ENCODE peak calls at places on chromosomes 16 and 17, in seven cellular contexts. One of them, this sample, is unnamed.

GRCh38 chr17:32806646-32807045 is 70.3 kb downstream of the MYO1D start:
- DNase-seq in K562: no peak
- DNase-seq in GM12878: no peak
- DNase-seq in SK-N-SH: no peak
- DNase-seq in HCT116: no peak
- DNase-seq in H1: no peak
- DNase-seq in HepG2: no peak
- DNase-seq in this sample: no peak

GRCh38 chr17:31595076-31595475 is 203.6 kb downstream of the RAB11FIP4 start:
- DNase-seq in K562: no peak
- DNase-seq in GM12878: no peak
- DNase-seq in SK-N-SH: no peak
- DNase-seq in HCT116: no peak
- DNase-seq in H1: no peak
- DNase-seq in HepG2: no peak
- DNase-seq in this sample: no peak

GRCh38 chr17:13584701-13585080 is 17.0 kb downstream of the HS3ST3A1 start:
- DNase-seq in K562: no peak
- DNase-seq in GM12878: no peak
- DNase-seq in SK-N-SH: no peak
- DNase-seq in HCT116: no peak
- DNase-seq in H1: no peak
- DNase-seq in HepG2: no peak
- DNase-seq in this sample: no peak

GRCh38 chr16:76226011-76226410 is 51.2 kb upstream of the CNTNAP4 start:
- DNase-seq in K562: no peak
- DNase-seq in GM12878: no peak
- DNase-seq in SK-N-SH: no peak
- DNase-seq in HCT116: no peak
- DNase-seq in H1: no peak
- DNase-seq in HepG2: no peak
- DNase-seq in this sample: no peak

GRCh38 chr17:8366231-8366630 is 10.3 kb downstream of the KRABD2 start:
- DNase-seq in K562: no peak
- DNase-seq in GM12878: no peak
- DNase-seq in SK-N-SH: no peak
- DNase-seq in HCT116: no peak
- DNase-seq in H1: no peak
- DNase-seq in HepG2: no peak
- DNase-seq in this sample: no peak

GRCh38 chr17:31357831-31358400 is 33.6 kb upstream of the RAB11FIP4 start:
- DNase-seq in K562: no peak
- DNase-seq in GM12878: no peak
- DNase-seq in SK-N-SH: no peak
- DNase-seq in HCT116: no peak
- DNase-seq in H1: no peak
- DNase-seq in HepG2: no peak
- DNase-seq in this sample: no peak

GRCh38 chr16:4193920-4194319 is 48.0 kb downstream of the SRL start:
- DNase-seq in K562: no peak
- DNase-seq in GM12878: no peak
- DNase-seq in SK-N-SH: no peak
- DNase-seq in HCT116: no peak
- DNase-seq in H1: no peak
- DNase-seq in HepG2: no peak
- DNase-seq in this sample: no peak

GRCh38 chr17:12940699-12941098 is 77.1 kb downstream of the ELAC2 start:
- DNase-seq in K562: no peak
- DNase-seq in GM12878: no peak
- DNase-seq in SK-N-SH: no peak
- DNase-seq in HCT116: no peak
- DNase-seq in H1: no peak
- DNase-seq in HepG2: no peak
- DNase-seq in this sample: no peak

GRCh38 chr17:59331929-59332889 is 754 bp downstream of the YPEL2 start:
- DNase-seq in K562: no peak
- DNase-seq in GM12878: no peak
- DNase-seq in SK-N-SH: peak
- DNase-seq in HCT116: no peak
- DNase-seq in H1: peak
- DNase-seq in HepG2: no peak
- DNase-seq in this sample: no peak

GRCh38 chr17:56637254-56637653 is 43.8 kb downstream of the NOG start:
- DNase-seq in K562: no peak
- DNase-seq in GM12878: no peak
- DNase-seq in SK-N-SH: no peak
- DNase-seq in HCT116: no peak
- DNase-seq in H1: no peak
- DNase-seq in HepG2: no peak
- DNase-seq in this sample: no peak

GRCh38 chr16:50671644-50672260 is 9.4 kb downstream of the SNX20 start:
- DNase-seq in K562: peak
- DNase-seq in GM12878: no peak
- DNase-seq in SK-N-SH: peak
- DNase-seq in HCT116: peak
- DNase-seq in H1: peak
- DNase-seq in HepG2: peak
- DNase-seq in this sample: peak

GRCh38 chr17:27631409-27631755 is 394 bp downstream of the LGALS9 start:
- DNase-seq in K562: no peak
- DNase-seq in GM12878: no peak
- DNase-seq in SK-N-SH: no peak
- DNase-seq in HCT116: no peak
- DNase-seq in H1: no peak
- DNase-seq in HepG2: no peak
- DNase-seq in this sample: no peak

GRCh38 chr16:28543072-28543471 is 4.3 kb upstream of the NUPR1 start:
- DNase-seq in K562: no peak
- DNase-seq in GM12878: no peak
- DNase-seq in SK-N-SH: no peak
- DNase-seq in HCT116: no peak
- DNase-seq in H1: no peak
- DNase-seq in HepG2: no peak
- DNase-seq in this sample: no peak

GRCh38 chr17:55897301-55897700 is 146.4 kb downstream of the PCTP start:
- DNase-seq in K562: no peak
- DNase-seq in GM12878: no peak
- DNase-seq in SK-N-SH: no peak
- DNase-seq in HCT116: no peak
- DNase-seq in H1: no peak
- DNase-seq in HepG2: no peak
- DNase-seq in this sample: no peak

GRCh38 chr17:9360610-9361571 is 214.7 kb downstream of the STX8 start:
- DNase-seq in K562: no peak
- DNase-seq in GM12878: no peak
- DNase-seq in SK-N-SH: no peak
- DNase-seq in HCT116: no peak
- DNase-seq in H1: no peak
- DNase-seq in HepG2: peak
- DNase-seq in this sample: no peak

GRCh38 chr17:79632432-79632735 is 21.5 kb upstream of the RBFOX3 start:
- DNase-seq in K562: no peak
- DNase-seq in GM12878: no peak
- DNase-seq in SK-N-SH: no peak
- DNase-seq in HCT116: no peak
- DNase-seq in H1: peak
- DNase-seq in HepG2: no peak
- DNase-seq in this sample: no peak

DNA sequence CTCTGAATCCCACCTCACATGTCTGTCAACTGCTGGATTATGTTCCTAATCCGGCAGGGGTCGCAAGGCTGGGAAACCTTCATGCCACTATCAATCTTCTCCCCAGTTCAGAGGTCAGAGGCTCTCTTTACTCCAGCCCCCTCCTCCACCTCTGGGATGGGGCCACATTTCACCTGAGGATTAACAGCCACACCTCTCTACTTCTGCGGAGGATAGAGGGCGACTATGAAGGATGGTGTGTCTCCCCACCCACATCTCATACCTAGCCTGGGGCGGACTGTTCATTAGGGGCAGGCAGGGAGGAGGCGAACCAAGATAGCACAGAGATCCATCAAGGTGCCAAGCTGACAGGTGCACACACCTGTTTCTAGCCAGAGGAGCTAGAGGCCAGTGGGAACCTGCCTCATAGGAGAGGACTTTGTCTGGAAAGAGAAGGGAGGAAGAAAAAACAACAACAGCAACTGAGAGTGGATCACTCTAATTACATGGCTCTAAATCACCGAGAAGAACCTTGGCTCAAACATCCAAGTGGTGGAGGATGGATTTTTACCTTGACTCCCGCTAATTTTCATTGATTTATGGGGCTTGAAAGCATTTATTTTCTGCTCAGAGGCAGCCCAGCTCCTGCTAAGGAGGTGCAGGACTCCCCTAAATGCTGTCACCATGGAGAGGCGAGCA is 41.9 kb upstream of the SKAP1 start:
- DNase-seq in K562: no peak
- DNase-seq in GM12878: no peak
- DNase-seq in SK-N-SH: no peak
- DNase-seq in HCT116: no peak
- DNase-seq in H1: no peak
- DNase-seq in HepG2: no peak
- DNase-seq in this sample: no peak
- TF ChIP-seq YY1 in K562: no peak
- TF ChIP-seq YY1 in GM12878: no peak
- TF ChIP-seq YY1 in SK-N-SH: no peak
- TF ChIP-seq YY1 in HCT116: no peak
- TF ChIP-seq YY1 in H1: no peak
- TF ChIP-seq YY1 in HepG2: no peak
- TF ChIP-seq YY1 in this sample: no peak

GRCh38 chr16:80932725-80933124 is 74.0 kb downstream of the CMC2 start:
- DNase-seq in K562: no peak
- DNase-seq in GM12878: no peak
- DNase-seq in SK-N-SH: peak
- DNase-seq in HCT116: no peak
- DNase-seq in H1: no peak
- DNase-seq in HepG2: no peak
- DNase-seq in this sample: no peak

GRCh38 chr16:80931661-80931984 is 75.1 kb downstream of the CMC2 start:
- DNase-seq in K562: no peak
- DNase-seq in GM12878: no peak
- DNase-seq in SK-N-SH: no peak
- DNase-seq in HCT116: no peak
- DNase-seq in H1: no peak
- DNase-seq in HepG2: no peak
- DNase-seq in this sample: no peak

GRCh38 chr16:80936410-80936809 is 70.3 kb downstream of the CMC2 start:
- DNase-seq in K562: no peak
- DNase-seq in GM12878: no peak
- DNase-seq in SK-N-SH: no peak
- DNase-seq in HCT116: no peak
- DNase-seq in H1: peak
- DNase-seq in HepG2: no peak
- DNase-seq in this sample: no peak

GRCh38 chr16:80935691-80936090 is 71.0 kb downstream of the CMC2 start:
- DNase-seq in K562: no peak
- DNase-seq in GM12878: no peak
- DNase-seq in SK-N-SH: no peak
- DNase-seq in HCT116: no peak
- DNase-seq in H1: peak
- DNase-seq in HepG2: no peak
- DNase-seq in this sample: no peak

GRCh38 chr16:80931985-80932720 is 74.5 kb downstream of the CMC2 start:
- DNase-seq in K562: peak
- DNase-seq in GM12878: no peak
- DNase-seq in SK-N-SH: peak
- DNase-seq in HCT116: no peak
- DNase-seq in H1: peak
- DNase-seq in HepG2: peak
- DNase-seq in this sample: peak
- H3K4me3 ChIP-seq in K562: no peak
- H3K4me3 ChIP-seq in GM12878: no peak
- H3K4me3 ChIP-seq in SK-N-SH: peak
- H3K4me3 ChIP-seq in HCT116: no peak
- H3K4me3 ChIP-seq in H1: peak
- H3K4me3 ChIP-seq in HepG2: peak
- H3K4me3 ChIP-seq in this sample: peak

GRCh38 chr17:20733923-20734322 is 154.4 kb downstream of the CDRT15L2 start:
- DNase-seq in K562: no peak
- DNase-seq in GM12878: no peak
- DNase-seq in SK-N-SH: no peak
- DNase-seq in HCT116: no peak
- DNase-seq in H1: no peak
- DNase-seq in HepG2: no peak
- DNase-seq in this sample: no peak

GRCh38 chr17:20728181-20728580 is 148.7 kb downstream of the CDRT15L2 start:
- DNase-seq in K562: no peak
- DNase-seq in GM12878: no peak
- DNase-seq in SK-N-SH: no peak
- DNase-seq in HCT116: no peak
- DNase-seq in H1: no peak
- DNase-seq in HepG2: no peak
- DNase-seq in this sample: no peak
- TF ChIP-seq YY1 in K562: no peak
- TF ChIP-seq YY1 in GM12878: no peak
- TF ChIP-seq YY1 in SK-N-SH: no peak
- TF ChIP-seq YY1 in HCT116: no peak
- TF ChIP-seq YY1 in H1: no peak
- TF ChIP-seq YY1 in HepG2: no peak
- TF ChIP-seq YY1 in this sample: no peak

GRCh38 chr16:87764600-87765472 is 950 bp downstream of the KLHDC4 start:
- DNase-seq in K562: no peak
- DNase-seq in GM12878: no peak
- DNase-seq in SK-N-SH: peak
- DNase-seq in HCT116: no peak
- DNase-seq in H1: no peak
- DNase-seq in HepG2: no peak
- DNase-seq in this sample: no peak

GRCh38 chr16:87762071-87762571 is 3.7 kb downstream of the KLHDC4 start:
- DNase-seq in K562: no peak
- DNase-seq in GM12878: no peak
- DNase-seq in SK-N-SH: no peak
- DNase-seq in HCT116: no peak
- DNase-seq in H1: no peak
- DNase-seq in HepG2: no peak
- DNase-seq in this sample: no peak

GRCh38 chr16:87765473-87765775 is 362 bp downstream of the KLHDC4 start:
- DNase-seq in K562: peak
- DNase-seq in GM12878: no peak
- DNase-seq in SK-N-SH: peak
- DNase-seq in HCT116: no peak
- DNase-seq in H1: no peak
- DNase-seq in HepG2: no peak
- DNase-seq in this sample: no peak

GRCh38 chr16:87761020-87761506 is 4.7 kb downstream of the KLHDC4 start:
- DNase-seq in K562: peak
- DNase-seq in GM12878: no peak
- DNase-seq in SK-N-SH: no peak
- DNase-seq in HCT116: no peak
- DNase-seq in H1: no peak
- DNase-seq in HepG2: no peak
- DNase-seq in this sample: no peak

DNA sequence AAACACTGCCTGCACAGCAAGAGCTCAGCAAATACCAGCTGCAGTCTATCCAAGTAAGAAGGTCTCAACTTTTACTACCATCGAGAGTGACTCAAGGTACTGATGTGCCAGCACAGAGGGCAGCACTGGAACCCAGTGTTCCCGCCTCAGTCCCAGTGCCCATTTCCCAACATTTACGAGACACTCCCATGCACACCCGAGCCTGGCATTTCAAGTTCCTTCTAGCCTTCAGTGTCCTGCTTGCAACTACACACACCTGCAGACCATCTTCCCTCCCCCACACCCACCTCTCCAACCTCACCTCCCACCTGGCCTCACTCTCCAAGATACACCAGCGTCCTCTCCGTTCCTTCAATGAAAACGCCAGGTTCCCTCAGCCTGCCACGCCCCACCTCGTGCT is 3.2 kb downstream of the KLHDC4 start:
- DNase-seq in K562: no peak
- DNase-seq in GM12878: no peak
- DNase-seq in SK-N-SH: no peak
- DNase-seq in HCT116: no peak
- DNase-seq in H1: no peak
- DNase-seq in HepG2: no peak
- DNase-seq in this sample: no peak
- H3K4me3 ChIP-seq in K562: no peak
- H3K4me3 ChIP-seq in GM12878: no peak
- H3K4me3 ChIP-seq in SK-N-SH: no peak
- H3K4me3 ChIP-seq in HCT116: no peak
- H3K4me3 ChIP-seq in H1: no peak
- H3K4me3 ChIP-seq in HepG2: no peak
- H3K4me3 ChIP-seq in this sample: no peak